ENCODE peak calls at places on chromosomes 4 and X, in six cellular contexts. One of them, this sample, is unnamed.

GRCh38 chr4:1205641-1206298 is 33.4 kb upstream of the SPON2 start:
- DNase-seq in endothelial cell of umbilical vein: no peak
- DNase-seq in body of pancreas: peak
- DNase-seq in PC-3: no peak
- DNase-seq in tibial nerve: peak
- DNase-seq in dorsolateral prefrontal cortex: peak
- DNase-seq in this sample: peak

GRCh38 chrX:107678957-107679740 is 50.8 kb downstream of the PRPS1 start:
- DNase-seq in tibial nerve: peak
- DNase-seq in endothelial cell of umbilical vein: no peak
- DNase-seq in dorsolateral prefrontal cortex: no peak
- DNase-seq in body of pancreas: peak
- DNase-seq in PC-3: no peak
- DNase-seq in this sample: peak

GRCh38 chr4:99166544-99166943 is 22.4 kb upstream of the ADH4 start:
- DNase-seq in tibial nerve: no peak
- DNase-seq in dorsolateral prefrontal cortex: no peak
- DNase-seq in body of pancreas: no peak
- DNase-seq in endothelial cell of umbilical vein: no peak
- DNase-seq in PC-3: no peak
- DNase-seq in this sample: no peak

GRCh38 chrX:19904778-19905367 is 17.5 kb upstream of the SH3KBP1 start:
- DNase-seq in PC-3: peak
- DNase-seq in tibial nerve: no peak
- DNase-seq in body of pancreas: peak
- DNase-seq in dorsolateral prefrontal cortex: no peak
- DNase-seq in endothelial cell of umbilical vein: peak
- DNase-seq in this sample: peak

GRCh38 chr4:82801910-82802521 is 3.4 kb upstream of the SCD5 start:
- DNase-seq in body of pancreas: peak
- DNase-seq in dorsolateral prefrontal cortex: no peak
- DNase-seq in endothelial cell of umbilical vein: peak
- DNase-seq in PC-3: peak
- DNase-seq in tibial nerve: no peak
- DNase-seq in this sample: peak

GRCh38 chr4:173420324-173420752 is 21.4 kb upstream of the SCRG1 start:
- DNase-seq in body of pancreas: no peak
- DNase-seq in PC-3: peak
- DNase-seq in endothelial cell of umbilical vein: peak
- DNase-seq in tibial nerve: no peak
- DNase-seq in dorsolateral prefrontal cortex: no peak
- DNase-seq in this sample: no peak

GRCh38 chr4:94653984-94654609 is 103.7 kb upstream of the BMPR1B start:
- DNase-seq in dorsolateral prefrontal cortex: no peak
- DNase-seq in body of pancreas: no peak
- DNase-seq in tibial nerve: no peak
- DNase-seq in endothelial cell of umbilical vein: no peak
- DNase-seq in PC-3: no peak
- DNase-seq in this sample: no peak

GRCh38 chr4:26838055-26838842 is 22.4 kb upstream of the STIM2 start:
- DNase-seq in PC-3: no peak
- DNase-seq in dorsolateral prefrontal cortex: no peak
- DNase-seq in body of pancreas: no peak
- DNase-seq in endothelial cell of umbilical vein: peak
- DNase-seq in tibial nerve: no peak
- DNase-seq in this sample: no peak

GRCh38 chr4:108272566-108272965 is 103.8 kb upstream of the LEF1 start:
- DNase-seq in body of pancreas: no peak
- DNase-seq in PC-3: peak
- DNase-seq in tibial nerve: no peak
- DNase-seq in dorsolateral prefrontal cortex: no peak
- DNase-seq in endothelial cell of umbilical vein: no peak
- DNase-seq in this sample: no peak

GRCh38 chrX:52284865-52285264 is 84.0 kb upstream of the XAGE2 start:
- DNase-seq in dorsolateral prefrontal cortex: no peak
- DNase-seq in PC-3: no peak
- DNase-seq in body of pancreas: no peak
- DNase-seq in tibial nerve: no peak
- DNase-seq in endothelial cell of umbilical vein: no peak
- DNase-seq in this sample: no peak
- H3K27ac ChIP-seq in dorsolateral prefrontal cortex: no peak
- H3K27ac ChIP-seq in PC-3: no peak
- H3K27ac ChIP-seq in body of pancreas: no peak
- H3K27ac ChIP-seq in tibial nerve: no peak
- H3K27ac ChIP-seq in endothelial cell of umbilical vein: no peak
- H3K27ac ChIP-seq in this sample: no peak

GRCh38 chr4:7066493-7066892 is 1.4 kb downstream of the GRPEL1 start:
- DNase-seq in dorsolateral prefrontal cortex: no peak
- DNase-seq in PC-3: no peak
- DNase-seq in tibial nerve: no peak
- DNase-seq in body of pancreas: no peak
- DNase-seq in endothelial cell of umbilical vein: no peak
- DNase-seq in this sample: no peak
- H3K27ac ChIP-seq in dorsolateral prefrontal cortex: no peak
- H3K27ac ChIP-seq in PC-3: no peak
- H3K27ac ChIP-seq in tibial nerve: no peak
- H3K27ac ChIP-seq in body of pancreas: no peak
- H3K27ac ChIP-seq in endothelial cell of umbilical vein: no peak
- H3K27ac ChIP-seq in this sample: no peak

GRCh38 chr4:87118826-87119225 is 101.6 kb downstream of the KLHL8 start:
- DNase-seq in endothelial cell of umbilical vein: peak
- DNase-seq in dorsolateral prefrontal cortex: no peak
- DNase-seq in tibial nerve: no peak
- DNase-seq in PC-3: no peak
- DNase-seq in body of pancreas: no peak
- DNase-seq in this sample: no peak
- H3K27ac ChIP-seq in endothelial cell of umbilical vein: no peak
- H3K27ac ChIP-seq in dorsolateral prefrontal cortex: no peak
- H3K27ac ChIP-seq in tibial nerve: no peak
- H3K27ac ChIP-seq in PC-3: no peak
- H3K27ac ChIP-seq in body of pancreas: peak
- H3K27ac ChIP-seq in this sample: no peak

DNA sequence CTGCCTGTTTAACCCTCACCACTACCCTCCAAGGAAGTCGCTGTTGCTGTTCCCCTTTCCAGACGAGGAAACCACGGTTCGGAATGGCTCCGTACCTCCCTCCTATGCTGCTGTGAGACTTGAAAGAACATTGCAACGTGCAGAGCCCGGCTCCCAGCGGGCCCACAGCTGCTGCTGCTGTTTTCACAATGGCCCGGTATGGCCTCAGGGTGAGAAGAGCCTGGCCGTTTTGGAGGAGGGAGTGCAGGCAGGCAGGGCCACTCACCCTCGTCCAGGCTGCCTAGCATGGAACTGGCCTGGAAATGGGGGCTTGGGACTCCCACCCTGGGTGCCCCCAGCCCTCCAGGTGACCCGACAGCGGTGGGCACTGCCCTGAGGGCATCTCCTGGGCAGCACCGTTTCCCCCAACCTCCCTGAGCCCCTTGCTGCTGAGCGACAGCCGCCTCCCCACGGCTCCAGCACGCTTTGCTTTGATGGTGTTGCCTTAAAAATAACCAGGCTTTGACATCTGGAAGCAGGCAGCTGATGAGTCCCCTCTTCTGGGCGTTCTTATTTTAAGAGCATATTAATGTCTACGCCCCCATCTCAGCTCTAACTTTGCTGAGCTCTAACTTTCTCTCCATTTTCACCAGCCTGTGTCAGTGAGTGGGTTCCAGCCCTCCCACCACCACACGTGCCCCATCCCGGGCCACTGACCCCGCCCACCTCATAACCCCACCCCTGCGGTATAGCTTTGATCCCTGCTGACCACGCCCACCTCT is 70.0 kb downstream of the ADRA2C start:
- DNase-seq in body of pancreas: no peak
- DNase-seq in endothelial cell of umbilical vein: no peak
- DNase-seq in dorsolateral prefrontal cortex: no peak
- DNase-seq in tibial nerve: no peak
- DNase-seq in PC-3: no peak
- DNase-seq in this sample: peak
- H3K27ac ChIP-seq in body of pancreas: no peak
- H3K27ac ChIP-seq in endothelial cell of umbilical vein: no peak
- H3K27ac ChIP-seq in dorsolateral prefrontal cortex: no peak
- H3K27ac ChIP-seq in tibial nerve: no peak
- H3K27ac ChIP-seq in PC-3: no peak
- H3K27ac ChIP-seq in this sample: peak

GRCh38 chr4:117156806-117157205 is 71.4 kb upstream of the TRAM1L1 start:
- DNase-seq in tibial nerve: no peak
- DNase-seq in endothelial cell of umbilical vein: no peak
- DNase-seq in PC-3: no peak
- DNase-seq in dorsolateral prefrontal cortex: no peak
- DNase-seq in body of pancreas: no peak
- DNase-seq in this sample: no peak

GRCh38 chr4:117154251-117154650 is 68.9 kb upstream of the TRAM1L1 start:
- DNase-seq in PC-3: no peak
- DNase-seq in endothelial cell of umbilical vein: no peak
- DNase-seq in body of pancreas: no peak
- DNase-seq in tibial nerve: no peak
- DNase-seq in dorsolateral prefrontal cortex: no peak
- DNase-seq in this sample: peak

DNA sequence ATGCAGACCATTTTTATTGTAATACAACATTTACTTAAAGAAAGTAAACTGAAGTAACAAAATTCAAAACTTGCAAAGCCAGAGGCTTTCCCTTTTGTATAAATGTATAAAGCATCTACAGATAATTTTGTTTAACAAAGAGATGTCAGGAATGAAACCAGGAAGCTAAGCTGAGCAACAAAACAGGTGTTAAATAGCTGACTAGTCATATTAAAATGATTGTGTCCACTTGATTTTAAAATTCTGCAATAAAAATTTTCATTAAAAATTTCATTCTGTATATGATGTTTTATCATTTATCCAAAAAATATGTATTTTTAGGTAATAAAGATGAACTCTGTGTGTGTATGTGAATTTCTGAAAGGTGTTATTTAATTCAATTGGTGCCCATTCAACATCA is 72.0 kb upstream of the TRAM1L1 start:
- DNase-seq in tibial nerve: no peak
- DNase-seq in PC-3: no peak
- DNase-seq in endothelial cell of umbilical vein: no peak
- DNase-seq in dorsolateral prefrontal cortex: no peak
- DNase-seq in body of pancreas: no peak
- DNase-seq in this sample: no peak
- H3K27ac ChIP-seq in tibial nerve: no peak
- H3K27ac ChIP-seq in PC-3: no peak
- H3K27ac ChIP-seq in endothelial cell of umbilical vein: no peak
- H3K27ac ChIP-seq in dorsolateral prefrontal cortex: no peak
- H3K27ac ChIP-seq in body of pancreas: no peak
- H3K27ac ChIP-seq in this sample: no peak

GRCh38 chrX:103637604-103638338 is 9.0 kb downstream of the TCEAL1 start:
- DNase-seq in tibial nerve: no peak
- DNase-seq in endothelial cell of umbilical vein: peak
- DNase-seq in dorsolateral prefrontal cortex: no peak
- DNase-seq in PC-3: peak
- DNase-seq in body of pancreas: no peak
- DNase-seq in this sample: no peak
- H3K27ac ChIP-seq in tibial nerve: no peak
- H3K27ac ChIP-seq in endothelial cell of umbilical vein: peak
- H3K27ac ChIP-seq in dorsolateral prefrontal cortex: no peak
- H3K27ac ChIP-seq in PC-3: peak
- H3K27ac ChIP-seq in body of pancreas: no peak
- H3K27ac ChIP-seq in this sample: no peak

GRCh38 chr4:169014581-169014980 is 4.5 kb upstream of the CBR4 start:
- DNase-seq in endothelial cell of umbilical vein: no peak
- DNase-seq in PC-3: peak
- DNase-seq in tibial nerve: no peak
- DNase-seq in body of pancreas: no peak
- DNase-seq in dorsolateral prefrontal cortex: no peak
- DNase-seq in this sample: no peak
- H3K27ac ChIP-seq in endothelial cell of umbilical vein: no peak
- H3K27ac ChIP-seq in PC-3: peak
- H3K27ac ChIP-seq in tibial nerve: no peak
- H3K27ac ChIP-seq in body of pancreas: peak
- H3K27ac ChIP-seq in dorsolateral prefrontal cortex: no peak
- H3K27ac ChIP-seq in this sample: no peak

GRCh38 chr4:74038161-74039064 is at the start of gene CXCL3:
- DNase-seq in body of pancreas: peak
- DNase-seq in PC-3: peak
- DNase-seq in endothelial cell of umbilical vein: peak
- DNase-seq in dorsolateral prefrontal cortex: peak
- DNase-seq in tibial nerve: peak
- DNase-seq in this sample: peak
- H3K27ac ChIP-seq in body of pancreas: peak
- H3K27ac ChIP-seq in PC-3: peak
- H3K27ac ChIP-seq in endothelial cell of umbilical vein: peak
- H3K27ac ChIP-seq in dorsolateral prefrontal cortex: no peak
- H3K27ac ChIP-seq in tibial nerve: peak
- H3K27ac ChIP-seq in this sample: peak

GRCh38 chrX:23883737-23884354 is 23.9 kb downstream of the APOO start:
- DNase-seq in body of pancreas: no peak
- DNase-seq in PC-3: peak
- DNase-seq in dorsolateral prefrontal cortex: no peak
- DNase-seq in endothelial cell of umbilical vein: peak
- DNase-seq in tibial nerve: no peak
- DNase-seq in this sample: peak
- H3K27ac ChIP-seq in body of pancreas: no peak
- H3K27ac ChIP-seq in PC-3: peak
- H3K27ac ChIP-seq in dorsolateral prefrontal cortex: no peak
- H3K27ac ChIP-seq in endothelial cell of umbilical vein: peak
- H3K27ac ChIP-seq in tibial nerve: no peak
- H3K27ac ChIP-seq in this sample: no peak

GRCh38 chrX:119760026-119760902 is 1.9 kb downstream of the SOWAHD start:
- DNase-seq in tibial nerve: no peak
- DNase-seq in dorsolateral prefrontal cortex: no peak
- DNase-seq in body of pancreas: no peak
- DNase-seq in PC-3: no peak
- DNase-seq in endothelial cell of umbilical vein: no peak
- DNase-seq in this sample: no peak

GRCh38 chrX:119757646-119757978 is 776 bp upstream of the SOWAHD start:
- DNase-seq in dorsolateral prefrontal cortex: no peak
- DNase-seq in body of pancreas: no peak
- DNase-seq in tibial nerve: no peak
- DNase-seq in PC-3: no peak
- DNase-seq in endothelial cell of umbilical vein: no peak
- DNase-seq in this sample: no peak

GRCh38 chrX:119758682-119759332 is 419 bp downstream of the SOWAHD start:
- DNase-seq in dorsolateral prefrontal cortex: no peak
- DNase-seq in endothelial cell of umbilical vein: peak
- DNase-seq in tibial nerve: no peak
- DNase-seq in PC-3: no peak
- DNase-seq in body of pancreas: peak
- DNase-seq in this sample: no peak

GRCh38 chrX:119757979-119758681 is at the start of gene SOWAHD:
- DNase-seq in PC-3: peak
- DNase-seq in endothelial cell of umbilical vein: no peak
- DNase-seq in tibial nerve: no peak
- DNase-seq in dorsolateral prefrontal cortex: no peak
- DNase-seq in body of pancreas: peak
- DNase-seq in this sample: no peak

DNA sequence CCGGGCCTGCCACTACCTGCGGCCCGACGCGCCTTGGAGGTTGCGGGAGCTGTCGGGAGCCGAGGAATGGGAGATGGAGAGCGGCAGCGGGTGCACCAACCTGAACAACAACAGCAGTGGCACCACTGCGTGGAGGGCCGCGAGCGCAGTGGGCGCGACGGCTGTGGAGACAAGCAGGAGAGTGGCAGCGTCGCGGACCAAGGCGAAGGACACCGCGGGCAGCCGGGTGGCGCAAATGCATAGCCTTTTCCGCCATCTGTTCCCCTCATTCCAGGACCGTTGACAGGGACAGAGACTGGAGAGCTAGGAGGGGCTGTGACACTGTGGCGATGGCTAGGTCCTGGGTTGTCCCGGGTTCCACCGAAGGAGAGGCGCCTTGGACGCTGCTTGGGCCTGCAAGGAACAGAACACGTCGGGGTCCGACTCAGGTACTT is 962 bp downstream of the SOWAHD start:
- DNase-seq in endothelial cell of umbilical vein: no peak
- DNase-seq in PC-3: no peak
- DNase-seq in dorsolateral prefrontal cortex: no peak
- DNase-seq in body of pancreas: no peak
- DNase-seq in tibial nerve: no peak
- DNase-seq in this sample: no peak
- H3K27ac ChIP-seq in endothelial cell of umbilical vein: no peak
- H3K27ac ChIP-seq in PC-3: no peak
- H3K27ac ChIP-seq in dorsolateral prefrontal cortex: no peak
- H3K27ac ChIP-seq in body of pancreas: no peak
- H3K27ac ChIP-seq in tibial nerve: peak
- H3K27ac ChIP-seq in this sample: no peak